ENCODE peak calls at places on chromosome 18, in seven cellular contexts. G is germinal center, L is AG08396, M is fibroblast of the aortic adventitia, T is HT-29, V is C1 segment of cervical spinal cord, E is NCI-H1092 treated with DMSO at 0.1 percent for 48 hours. Y is an unnamed sample.

GRCh38 chr18:31688601-31689000 is 4.2 kb upstream of the B4GALT6 start:
- DNase-seq in G (no peak), E (no peak), L (no peak), T (peak; percentile 6), V (no peak), M (no peak), Y (no peak)

GRCh38 chr18:54776282-54776977 is 51.8 kb upstream of the RAB27B start:
- DNase-seq in L (peak; percentile 81), T (peak; percentile 78), G (no peak), M (peak; percentile 98), E (no peak), V (no peak), Y (peak; percentile 28)

GRCh38 chr18:48582946-48583345 is 44.1 kb downstream of the CTIF start:
- DNase-seq in E (no peak), L (no peak), M (no peak), G (no peak), T (no peak), V (no peak), Y (no peak)

GRCh38 chr18:62500174-62500573 is 22.7 kb upstream of the ZCCHC2 start:
- DNase-seq in M (no peak), G (no peak), T (no peak), V (no peak), L (no peak), E (no peak), Y (no peak)

GRCh38 chr18:32548688-32549087 is 78.0 kb upstream of the GAREM1 start:
- DNase-seq in T (no peak), M (no peak), E (peak; percentile 96), V (no peak), L (no peak), G (no peak), Y (no peak)

GRCh38 chr18:23099621-23100020 is 35.7 kb upstream of the CABLES1 start:
- DNase-seq in G (no peak), E (no peak), T (peak; percentile 89), M (no peak), L (no peak), V (no peak), Y (no peak)

GRCh38 chr18:35661483-35662146 is 80.1 kb downstream of the GALNT1 start:
- DNase-seq in V (no peak), M (peak; percentile 8), T (peak; percentile 2), E (peak; percentile 55), L (no peak), G (no peak), Y (peak; percentile 6)

GRCh38 chr18:56516769-56517168 is 121.6 kb downstream of the TXNL1 start:
- DNase-seq in E (no peak), V (no peak), M (peak; percentile 66), G (no peak), L (no peak), T (no peak), Y (no peak)

GRCh38 chr18:22613058-22613690 is 195.5 kb upstream of the CTAGE1 start:
- DNase-seq in V (no peak), G (no peak), T (peak; percentile 77), L (no peak), E (peak; percentile 30), M (no peak), Y (no peak)